ENCODE peak calls at places on chromosomes 6 and 20, in six cellular contexts. Y, Q, V, D, Z and S are unnamed samples. For H3K36me3, the result is how much of the 10 kb centered on the place peaks cover.

GRCh38 chr6:163296835-163297519 is 117.5 kb upstream of the QKI start:
- ATAC-seq in V (no peak), Y (no peak), Q (no peak), Z (no peak), D (no peak), S (no peak)

GRCh38 chr6:132714160-132714559 is 305 bp upstream of the VNN1 start:
- ATAC-seq in Q (no peak), Y (no peak), Z (no peak), V (no peak), D (no peak), S (no peak)

GRCh38 chr20:1895674-1896496 is 678 bp downstream of the SIRPA start:
- ATAC-seq in D (no peak), V (peak), Q (no peak), Y (no peak), Z (peak), S (peak)

GRCh38 chr20:22999756-23000155 is 35.4 kb upstream of the SSTR4 start:
- ATAC-seq in D (no peak), Y (no peak), V (no peak), Q (no peak), Z (no peak), S (no peak)

GRCh38 chr6:39922821-39923220 is 11.4 kb downstream of the MOCS1 start:
- ATAC-seq in Z (no peak), V (no peak), Q (no peak), D (no peak), Y (no peak), S (no peak)

GRCh38 chr6:26161322-26161721 is 74.1 kb downstream of the HFE start:
- ATAC-seq in Z (no peak), V (no peak), Y (no peak), D (no peak), Q (no peak), S (no peak)

GRCh38 chr20:20457392-20458126 is 89.7 kb downstream of the INSM1 start:
- ATAC-seq in D (no peak), Q (no peak), Z (no peak), Y (no peak), V (no peak), S (no peak)

GRCh38 chr20:10297684-10298240 is 79.1 kb downstream of the SNAP25 start:
- ATAC-seq in Q (no peak), Y (no peak), D (no peak), Z (no peak), V (no peak), S (no peak)

GRCh38 chr6:48032156-48032555 is 78.8 kb downstream of the PTCHD4 start:
- ATAC-seq in Z (no peak), D (no peak), V (no peak), Y (no peak), Q (no peak), S (no peak)

GRCh38 chr6:15301179-15302006 is 55.5 kb downstream of the JARID2 start:
- ATAC-seq in Y (no peak), Z (peak), Q (no peak), D (no peak), V (no peak), S (no peak)

GRCh38 chr20:45322952-45323383 is 14.9 kb upstream of the MATN4 start:
- ATAC-seq in D (peak), V (peak), Z (peak), Q (peak), Y (peak), S (peak)

GRCh38 chr6:89692256-89692655 is 53.7 kb upstream of the LYRM2 start:
- ATAC-seq in Z (no peak), V (no peak), Q (no peak), Y (no peak), D (no peak), S (no peak)

GRCh38 chr6:166115609-166116008 is 52.0 kb downstream of the TBXT start:
- ATAC-seq in Z (no peak), Q (no peak), V (no peak), Y (no peak), D (no peak), S (no peak)

GRCh38 chr6:33857301-33858052 is 53.7 kb upstream of the MLN start:
- ATAC-seq in Z (peak), Y (no peak), V (no peak), Q (no peak), D (no peak), S (no peak)

GRCh38 chr6:125707615-125708243 is 41.7 kb upstream of the HEY2 start:
- ATAC-seq in D (no peak), Q (no peak), Y (no peak), V (no peak), Z (no peak), S (no peak)

GRCh38 chr6:89411269-89412070 is 603 bp downstream of the RRAGD start:
- ATAC-seq in Z (peak), V (peak), Q (peak), Y (peak), D (peak), S (peak)

GRCh38 chr6:106547053-106547414 is 82.3 kb downstream of the RTN4IP1 start:
- ATAC-seq in V (no peak), Q (peak), D (peak), Z (no peak), Y (no peak), S (peak)

GRCh38 chr20:37773260-37773825 is 79.5 kb downstream of the CTNNBL1 start:
- ATAC-seq in Q (no peak), Y (no peak), D (no peak), Z (no peak), V (no peak), S (no peak)

GRCh38 chr20:34907616-34908469 is 31.4 kb downstream of the ACSS2 start:
- ATAC-seq in Y (peak), Q (peak), Z (no peak), V (peak), D (peak), S (peak)

GRCh38 chr6:130575971-130576370 is 210.2 kb downstream of the TMEM200A start:
- ATAC-seq in Q (no peak), Z (peak), V (peak), Y (no peak), D (no peak), S (no peak)

GRCh38 chr6:119339941-119340456 is 9.6 kb downstream of the MAN1A1 start:
- ATAC-seq in D (no peak), V (peak), Q (peak), Z (no peak), Y (peak), S (peak)

GRCh38 chr6:139912735-139913400 is 538.4 kb upstream of the CITED2 start:
- ATAC-seq in Q (no peak), Y (peak), Z (no peak), D (no peak), V (peak), S (no peak)

GRCh38 chr6:39294133-39294532 is 20.1 kb downstream of the KCNK17 start:
- ATAC-seq in Z (no peak), Q (no peak), Y (no peak), D (no peak), V (no peak), S (no peak)

GRCh38 chr20:57688864-57689263 is 21.0 kb downstream of the PMEPA1 start:
- ATAC-seq in Y (no peak), V (no peak), Q (no peak), Z (no peak), D (no peak), S (no peak)

GRCh38 chr6:15691250-15691869 is 28.5 kb upstream of the DTNBP1 start:
- ATAC-seq in Q (peak), D (peak), Y (peak), V (peak), Z (peak), S (peak)

GRCh38 chr6:2968600-2969135 is 2.7 kb downstream of the SERPINB6 start:
- ATAC-seq in D (no peak), V (no peak), Y (no peak), Z (no peak), Q (no peak), S (no peak)

GRCh38 chr6:2970753-2971419 is 481 bp downstream of the SERPINB6 start:
- ATAC-seq in V (peak), D (peak), Z (no peak), Q (peak), Y (peak), S (peak)

GRCh38 chr6:2971420-2972218 is at the start of gene SERPINB6:
- ATAC-seq in Q (peak), V (peak), Y (peak), D (peak), Z (no peak), S (peak)

GRCh38 chr6:2969549-2969948 is 1.8 kb downstream of the SERPINB6 start:
- ATAC-seq in D (no peak), Q (no peak), Y (no peak), V (no peak), Z (no peak), S (no peak)

GRCh38 chr6:2970034-2970685 is 1.2 kb downstream of the SERPINB6 start:
- ATAC-seq in V (peak), Q (no peak), Z (no peak), Y (peak), D (no peak), S (no peak)
- H3K27ac ChIP-seq in V (no peak), Q (peak), Z (no peak), Y (peak), D (peak), S (peak)

DNA sequence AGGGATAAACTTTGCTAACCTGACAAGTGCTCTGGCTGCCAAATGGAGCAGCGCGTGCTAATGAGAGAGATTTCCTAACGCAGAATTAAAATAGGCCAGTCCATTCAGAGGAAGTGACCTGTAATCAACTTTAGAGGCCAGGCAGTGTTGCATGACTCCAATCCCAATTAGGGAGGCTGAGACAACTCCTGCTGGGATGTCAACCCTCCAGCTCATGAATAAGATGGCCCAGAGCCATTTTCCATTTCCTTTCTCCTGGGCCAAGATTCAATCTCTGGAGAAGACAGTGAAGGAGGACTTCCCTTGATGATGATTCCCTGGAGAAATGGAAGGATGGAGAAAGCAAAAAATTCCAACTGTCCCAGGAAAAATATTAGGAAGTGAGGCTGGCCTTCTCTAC is 241.5 kb upstream of the RNF24 start:
- ATAC-seq in Z (no peak), V (no peak), D (no peak), Y (no peak), Q (no peak), S (no peak)
- TF ChIP-seq POLR2AphosphoS5 in Z (no peak), V (no peak), D (no peak), Y (no peak), Q (no peak), S (no peak)

GRCh38 chr20:504632-505075 is 38.9 kb downstream of the CSNK2A1 start:
- ATAC-seq in V (peak), Z (no peak), D (no peak), Y (no peak), Q (no peak), S (no peak)
- H3K36me3 ChIP-seq in V (under half), Z (under half), D (under half), Y (half or more), Q (under half), S (under half)

DNA sequence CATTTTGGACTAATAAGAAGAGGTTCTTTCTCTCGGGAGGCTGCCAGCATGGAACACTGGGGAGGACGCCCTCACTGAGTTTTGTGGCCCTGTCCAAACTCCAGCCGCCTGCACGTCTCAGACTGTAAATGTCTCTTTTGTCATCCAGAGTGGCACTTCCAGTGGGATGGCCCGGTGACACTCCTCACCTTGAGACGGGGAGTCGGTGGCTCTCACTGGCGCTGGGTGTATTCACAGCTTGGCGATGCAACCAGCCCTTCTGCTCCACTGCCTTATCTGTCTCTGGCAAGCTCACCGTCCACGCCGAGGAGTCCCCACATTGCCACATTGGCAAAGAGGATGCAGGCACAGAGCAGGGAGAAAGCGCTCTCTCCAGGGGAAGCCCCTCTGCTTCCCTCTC is 245.4 kb downstream of the SMOC2 start:
- ATAC-seq in V (no peak), Y (no peak), Q (no peak), D (peak), Z (no peak), S (no peak)
- H3K27ac ChIP-seq in V (no peak), Y (no peak), Q (no peak), D (no peak), Z (no peak), S (no peak)

DNA sequence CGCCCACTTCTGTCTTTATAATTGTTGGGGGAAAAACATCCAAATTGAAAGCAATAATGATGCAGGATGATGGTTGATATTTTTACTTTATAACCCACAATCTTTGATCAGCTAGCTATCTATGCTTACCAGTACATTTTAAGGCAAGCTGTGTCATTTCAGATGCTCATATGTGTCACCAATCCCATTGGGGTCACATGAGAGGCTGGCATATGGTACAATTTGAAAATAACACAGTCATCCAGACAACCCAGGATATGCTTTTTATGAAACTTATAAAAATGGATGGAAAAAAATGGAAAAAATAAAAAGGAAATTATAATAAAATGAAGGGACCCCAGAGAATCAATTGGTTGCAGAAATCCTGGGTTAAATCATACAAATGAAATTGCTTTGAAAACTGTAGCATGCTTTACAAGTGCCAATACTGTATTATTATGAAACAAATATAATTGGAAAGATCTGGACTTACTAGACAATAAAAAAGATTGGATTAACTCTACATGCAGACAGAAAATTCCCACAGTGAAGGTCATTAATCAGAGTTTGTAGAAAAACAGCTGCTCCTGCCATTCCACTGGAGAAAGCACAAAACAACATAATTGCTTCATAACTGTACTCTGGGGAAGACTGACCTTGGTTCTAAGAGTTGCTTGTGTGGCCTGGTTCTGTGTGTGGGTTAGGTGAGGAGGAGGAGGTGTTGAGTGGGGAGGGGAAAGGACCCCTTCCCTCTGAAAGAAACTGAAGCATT is 13.3 kb upstream of the PRIM2 start:
- ATAC-seq in Y (no peak), Z (no peak), V (peak), D (no peak), Q (no peak), S (peak)
- TF ChIP-seq POLR2AphosphoS5 in Y (no peak), Z (no peak), V (no peak), D (no peak), Q (no peak), S (peak)

DNA sequence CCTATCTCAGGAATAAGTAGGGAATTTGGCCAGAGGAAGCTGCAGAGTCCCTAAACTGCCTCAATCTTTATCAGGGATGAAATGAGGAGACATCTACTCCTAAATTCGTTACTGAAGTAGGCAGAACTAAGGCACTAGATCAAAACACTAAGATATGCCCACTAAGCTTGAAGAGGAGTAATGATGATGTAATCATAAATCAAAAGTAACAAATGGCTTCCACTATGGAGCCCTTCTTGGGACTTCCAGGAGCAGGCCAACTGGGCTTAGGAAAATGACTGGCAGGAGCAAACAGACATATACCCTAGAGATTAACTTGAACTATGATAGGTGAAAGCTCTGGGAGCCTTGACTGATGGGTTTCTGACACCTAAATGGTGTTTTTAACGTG is 15.4 kb downstream of the ZSCAN12 start:
- ATAC-seq in D (no peak), V (no peak), Y (no peak), Q (no peak), Z (no peak), S (no peak)
- H3K36me3 ChIP-seq in D (under half), V (under half), Y (half or more), Q (under half), Z (under half), S (under half)

GRCh38 chr6:157561929-157562810 is 181.2 kb downstream of the ZDHHC14 start:
- ATAC-seq in Q (no peak), V (no peak), D (peak), Y (no peak), Z (peak), S (no peak)

GRCh38 chr6:157562997-157563396 is 182.0 kb downstream of the ZDHHC14 start:
- ATAC-seq in Y (no peak), Z (no peak), V (no peak), D (no peak), Q (peak), S (no peak)

GRCh38 chr6:157559201-157559756 is 178.3 kb downstream of the ZDHHC14 start:
- ATAC-seq in Y (no peak), Q (no peak), V (no peak), Z (no peak), D (no peak), S (no peak)

GRCh38 chr6:157561037-157561790 is 180.2 kb downstream of the ZDHHC14 start:
- ATAC-seq in D (no peak), Y (no peak), V (no peak), Z (peak), Q (no peak), S (no peak)

DNA sequence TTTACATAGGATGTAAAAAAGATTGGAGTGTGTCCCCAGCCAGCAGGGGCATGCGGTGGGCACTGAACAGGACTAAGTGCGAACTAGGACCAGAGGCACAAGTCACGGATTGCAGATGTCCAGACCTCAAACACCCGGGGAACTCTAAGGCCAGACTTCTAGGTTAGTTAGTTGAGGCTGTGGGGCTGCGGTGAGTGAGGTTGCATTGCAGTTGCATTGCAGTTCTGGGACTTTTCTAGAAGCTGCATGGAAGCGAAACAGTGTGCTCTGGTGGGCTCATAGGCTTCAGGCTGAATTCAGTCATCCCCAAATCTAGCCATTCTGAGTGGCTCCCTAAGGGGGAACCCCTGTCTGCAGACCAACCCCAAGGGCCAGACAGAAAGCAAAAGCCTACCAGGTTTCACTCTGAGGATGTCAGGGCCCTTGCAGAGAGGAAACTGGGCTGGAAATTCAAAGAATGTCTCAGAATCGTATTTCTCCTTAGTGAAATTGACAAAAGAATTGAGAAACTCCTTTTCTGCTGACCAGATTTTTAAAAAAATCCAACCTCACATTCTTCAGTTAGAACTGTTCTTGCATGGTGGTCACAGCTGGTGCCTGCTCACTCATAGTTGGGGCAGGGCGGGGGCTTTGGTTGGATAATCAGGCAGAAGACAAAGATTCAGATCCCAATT is 182.8 kb downstream of the ZDHHC14 start:
- ATAC-seq in D (no peak), V (peak), Q (no peak), Z (peak), Y (no peak), S (no peak)
- H3K27ac ChIP-seq in D (no peak), V (no peak), Q (no peak), Z (peak), Y (no peak), S (no peak)

DNA sequence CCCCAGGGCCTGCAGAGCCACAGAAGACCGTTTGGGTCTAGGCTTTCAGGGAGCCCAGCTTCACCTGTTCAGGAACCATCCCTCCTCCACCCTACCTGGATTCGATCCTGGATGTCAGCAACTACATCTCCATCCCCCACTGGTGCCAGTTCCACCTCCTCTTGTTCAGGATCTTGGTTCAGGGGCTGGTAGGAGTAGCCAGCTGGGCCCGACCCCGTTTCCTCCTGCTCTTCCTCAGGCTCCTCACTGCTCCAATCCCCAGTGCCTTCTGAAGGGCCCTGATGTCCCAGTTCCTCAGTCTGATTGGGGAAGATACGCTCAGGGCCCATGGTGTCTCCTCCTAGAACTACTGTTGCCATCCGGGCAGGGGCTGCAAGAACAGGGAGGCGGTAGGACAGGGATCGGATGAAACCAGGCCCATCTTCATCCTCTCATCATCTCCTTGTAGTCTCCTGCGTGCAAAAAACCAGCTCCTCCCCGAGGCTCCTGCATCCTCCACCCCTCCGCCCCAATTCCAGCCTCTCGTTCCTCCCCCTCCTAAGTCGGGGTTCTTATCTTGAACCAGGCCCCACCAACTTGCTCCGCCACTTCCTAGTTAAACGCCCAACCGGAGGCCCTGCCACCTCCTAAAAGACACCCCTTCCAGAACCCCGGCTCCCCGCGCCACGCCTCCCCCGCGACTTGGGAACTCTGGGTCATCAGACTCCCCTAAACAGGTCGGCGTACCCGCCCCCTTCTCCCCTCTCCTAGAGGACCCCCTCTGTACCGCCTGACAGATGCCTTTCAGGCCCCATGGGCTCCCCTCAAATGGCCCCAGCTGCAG is 515 bp downstream of the MEA1 start:
- ATAC-seq in Q (no peak), Z (peak), Y (peak), D (peak), V (no peak), S (no peak)
- TF ChIP-seq POLR2AphosphoS5 in Q (no peak), Z (no peak), Y (no peak), D (no peak), V (peak), S (no peak)